ENCODE peak calls at places on chromosomes 16 and 17, in eight cellular contexts. One of them, this sample, is unnamed.

GRCh38 chr17:75832164-75832651 is 12.0 kb downstream of the UNC13D start:
- DNase-seq in stimulated activated naive CD4-positive, alpha-beta T cell: no peak
- DNase-seq in T-helper 2 cell: no peak
- DNase-seq in vagina: no peak
- DNase-seq in endothelial cell: no peak
- DNase-seq in SW480: peak
- DNase-seq in posterior cingulate gyrus: no peak
- DNase-seq in GDM1: no peak
- DNase-seq in this sample: peak

GRCh38 chr16:49052846-49053245 is 228.8 kb downstream of the CBLN1 start:
- DNase-seq in stimulated activated naive CD4-positive, alpha-beta T cell: no peak
- DNase-seq in T-helper 2 cell: no peak
- DNase-seq in vagina: peak
- DNase-seq in endothelial cell: no peak
- DNase-seq in SW480: no peak
- DNase-seq in posterior cingulate gyrus: no peak
- DNase-seq in GDM1: no peak
- DNase-seq in this sample: no peak

GRCh38 chr16:29820730-29821662 is 734 bp downstream of the MVP start:
- DNase-seq in stimulated activated naive CD4-positive, alpha-beta T cell: peak
- DNase-seq in T-helper 2 cell: no peak
- DNase-seq in vagina: peak
- DNase-seq in endothelial cell: no peak
- DNase-seq in SW480: no peak
- DNase-seq in posterior cingulate gyrus: no peak
- DNase-seq in GDM1: no peak
- DNase-seq in this sample: no peak

GRCh38 chr17:73342057-73342522 is 30.3 kb upstream of the CDC42EP4 start:
- DNase-seq in stimulated activated naive CD4-positive, alpha-beta T cell: no peak
- DNase-seq in T-helper 2 cell: no peak
- DNase-seq in vagina: no peak
- DNase-seq in endothelial cell: peak
- DNase-seq in SW480: no peak
- DNase-seq in posterior cingulate gyrus: peak
- DNase-seq in GDM1: no peak
- DNase-seq in this sample: no peak

GRCh38 chr16:1770328-1771071 is 843 bp downstream of the NME3 start:
- DNase-seq in stimulated activated naive CD4-positive, alpha-beta T cell: peak
- DNase-seq in T-helper 2 cell: peak
- DNase-seq in vagina: no peak
- DNase-seq in endothelial cell: no peak
- DNase-seq in SW480: peak
- DNase-seq in posterior cingulate gyrus: peak
- DNase-seq in GDM1: no peak
- DNase-seq in this sample: peak

GRCh38 chr17:42380935-42381334 is 7.3 kb downstream of the STAT3 start:
- DNase-seq in stimulated activated naive CD4-positive, alpha-beta T cell: no peak
- DNase-seq in T-helper 2 cell: no peak
- DNase-seq in vagina: no peak
- DNase-seq in endothelial cell: no peak
- DNase-seq in SW480: no peak
- DNase-seq in posterior cingulate gyrus: no peak
- DNase-seq in GDM1: no peak
- DNase-seq in this sample: no peak

GRCh38 chr17:19022128-19022527 is 17.6 kb upstream of the FAM83G start:
- DNase-seq in stimulated activated naive CD4-positive, alpha-beta T cell: no peak
- DNase-seq in T-helper 2 cell: no peak
- DNase-seq in vagina: no peak
- DNase-seq in endothelial cell: no peak
- DNase-seq in SW480: no peak
- DNase-seq in posterior cingulate gyrus: no peak
- DNase-seq in GDM1: no peak
- DNase-seq in this sample: no peak

GRCh38 chr16:3655791-3656490 is 1.4 kb downstream of the DNASE1 start:
- DNase-seq in stimulated activated naive CD4-positive, alpha-beta T cell: no peak
- DNase-seq in T-helper 2 cell: no peak
- DNase-seq in vagina: no peak
- DNase-seq in endothelial cell: no peak
- DNase-seq in SW480: no peak
- DNase-seq in posterior cingulate gyrus: no peak
- DNase-seq in GDM1: no peak
- DNase-seq in this sample: no peak

GRCh38 chr16:31138621-31139578 is 3.4 kb upstream of the PRSS8 start:
- DNase-seq in stimulated activated naive CD4-positive, alpha-beta T cell: no peak
- DNase-seq in T-helper 2 cell: no peak
- DNase-seq in vagina: peak
- DNase-seq in endothelial cell: no peak
- DNase-seq in SW480: peak
- DNase-seq in posterior cingulate gyrus: no peak
- DNase-seq in GDM1: no peak
- DNase-seq in this sample: no peak

This sample was measured in T-helper 9 cell.